ENCODE peak calls at places on chromosomes 7 and 10, in six cellular contexts. M is keratinocyte, J is PC-3, A is IMR-90, X is cardiac fibroblast, Y is A549. C is an unnamed sample.

GRCh38 chr10:129728246-129728820 is 235.7 kb downstream of the EBF3 start:
- DNase-seq in J (no peak), X (no peak), A (no peak), M (no peak), Y (no peak), C (no peak)

GRCh38 chr7:90262438-90262837 is 17.5 kb downstream of the CFAP69 start:
- DNase-seq in Y (peak), X (peak), A (peak), M (no peak), J (peak), C (no peak)

GRCh38 chr7:20786779-20787651 is at the start of gene SP8:
- DNase-seq in M (no peak), Y (peak), J (no peak), A (peak), X (no peak), C (peak)

GRCh38 chr7:83861-84632 is 108.3 kb upstream of the FAM20C start:
- DNase-seq in Y (no peak), X (no peak), J (no peak), M (no peak), A (no peak), C (no peak)

GRCh38 chr10:112953760-112954159 is 3.7 kb downstream of the TCF7L2 start:
- DNase-seq in Y (no peak), J (peak), X (peak), A (peak), M (no peak), C (peak)

GRCh38 chr7:13731643-13732042 is 257.8 kb downstream of the ETV1 start:
- DNase-seq in A (peak), X (no peak), J (peak), Y (no peak), M (no peak), C (no peak)

GRCh38 chr10:104323085-104323484 is 15.2 kb downstream of the ITPRIP start:
- DNase-seq in M (no peak), X (no peak), Y (no peak), A (no peak), J (no peak), C (no peak)

GRCh38 chr10:62657244-62657835 is 147.2 kb upstream of the ADO start:
- DNase-seq in M (no peak), A (no peak), Y (no peak), X (no peak), J (no peak), C (no peak)

GRCh38 chr10:95244152-95244551 is 46.7 kb downstream of the PDLIM1 start:
- DNase-seq in X (no peak), J (no peak), A (no peak), Y (no peak), M (no peak), C (no peak)

GRCh38 chr7:595621-596010 is 76.0 kb upstream of the PDGFA start:
- DNase-seq in M (no peak), X (no peak), J (no peak), Y (no peak), A (no peak), C (no peak)

GRCh38 chr10:44069573-44069972 is 315.3 kb downstream of the CXCL12 start:
- DNase-seq in X (peak), M (no peak), A (no peak), J (no peak), Y (no peak), C (no peak)

DNA sequence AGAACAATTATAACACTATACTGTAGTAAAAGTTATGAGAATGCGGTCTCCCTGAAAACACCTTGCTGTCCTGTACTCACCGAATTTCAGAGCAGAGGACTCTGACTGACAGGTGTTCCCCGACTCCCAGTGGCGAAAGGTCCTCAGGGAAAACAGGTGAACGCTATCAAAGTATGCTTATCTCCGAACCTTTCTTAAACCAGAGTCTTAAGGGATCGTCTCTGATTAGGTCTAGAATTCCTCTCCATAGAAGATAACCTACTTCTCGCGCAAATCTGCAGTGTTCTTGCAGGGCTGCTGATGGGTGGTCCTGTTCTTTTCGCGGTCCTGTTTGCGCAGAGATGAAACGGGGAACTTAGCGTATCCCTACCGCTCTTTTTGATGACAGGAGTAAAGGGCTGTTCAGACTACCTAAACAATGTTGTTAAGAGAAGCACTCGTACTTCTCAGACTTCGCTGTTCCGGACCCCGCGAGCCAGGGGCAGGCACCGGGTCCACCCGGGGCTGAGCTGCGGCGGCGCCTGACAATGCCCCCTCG is 981 bp upstream of the ZMYND11 start:
- DNase-seq in Y (no peak), J (peak), M (no peak), A (peak), X (no peak), C (no peak)
- TF ChIP-seq CTCF in Y (no peak), J (no peak), M (no peak), A (no peak), X (no peak), C (no peak)

GRCh38 chr10:48653347-48653746 is 31.3 kb upstream of the WDFY4 start:
- DNase-seq in X (no peak), A (no peak), J (no peak), Y (no peak), M (no peak), C (no peak)
- TF ChIP-seq CTCF in X (no peak), A (no peak), J (no peak), Y (no peak), M (no peak), C (no peak)

GRCh38 chr7:4277936-4278335 is 404.2 kb upstream of the FOXK1 start:
- DNase-seq in M (no peak), Y (no peak), A (no peak), J (no peak), X (no peak), C (no peak)
- TF ChIP-seq CTCF in M (no peak), Y (no peak), A (no peak), J (no peak), X (no peak), C (no peak)

GRCh38 chr7:86818903-86819302 is 175.2 kb downstream of the GRM3 start:
- DNase-seq in M (no peak), Y (no peak), J (no peak), A (no peak), X (no peak), C (no peak)

GRCh38 chr7:86815556-86815955 is 171.8 kb downstream of the GRM3 start:
- DNase-seq in A (no peak), M (no peak), J (no peak), Y (no peak), X (no peak), C (no peak)

GRCh38 chr7:86814980-86815379 is 171.3 kb downstream of the GRM3 start:
- DNase-seq in J (peak), A (no peak), Y (no peak), X (peak), M (no peak), C (peak)
- TF ChIP-seq CTCF in J (peak), A (peak), Y (peak), X (no peak), M (peak), C (no peak)

GRCh38 chr10:125121003-125121402 is 39.4 kb downstream of the CTBP2 start:
- DNase-seq in M (no peak), Y (no peak), J (peak), A (no peak), X (no peak), C (no peak)
- TF ChIP-seq CTCF in M (peak), Y (no peak), J (no peak), A (no peak), X (no peak), C (no peak)

GRCh38 chr7:149329787-149330334 is 67.9 kb downstream of the ZNF783 start:
- DNase-seq in X (no peak), J (no peak), M (no peak), Y (no peak), A (no peak), C (no peak)
- TF ChIP-seq CTCF in X (no peak), J (no peak), M (no peak), Y (no peak), A (no peak), C (no peak)